ENCODE peak calls at places on chromosome 11, in eight cellular contexts. One of them, this sample, is unnamed.

GRCh38 chr11:46006418-46007070 is 84.1 kb downstream of the LARGE2 start:
- DNase-seq in testis: peak
- DNase-seq in keratinocyte: no peak
- DNase-seq in upper lobe of right lung: no peak
- DNase-seq in activated B cell treated with CpG ODN at 0.5 μM for 24 hours: no peak
- DNase-seq in brain microvascular endothelial cell: peak
- DNase-seq in HL-60: no peak
- DNase-seq in HFF-Myc: peak
- DNase-seq in this sample: no peak

GRCh38 chr11:72353861-72354260 is 80.5 kb downstream of the CLPB start:
- DNase-seq in upper lobe of right lung: no peak
- DNase-seq in keratinocyte: no peak
- DNase-seq in HFF-Myc: no peak
- DNase-seq in HL-60: no peak
- DNase-seq in activated B cell treated with CpG ODN at 0.5 μM for 24 hours: no peak
- DNase-seq in testis: no peak
- DNase-seq in brain microvascular endothelial cell: no peak
- DNase-seq in this sample: no peak

GRCh38 chr11:132289590-132290256 is 919.3 kb downstream of the NTM start:
- DNase-seq in keratinocyte: no peak
- DNase-seq in testis: no peak
- DNase-seq in upper lobe of right lung: no peak
- DNase-seq in brain microvascular endothelial cell: peak
- DNase-seq in activated B cell treated with CpG ODN at 0.5 μM for 24 hours: no peak
- DNase-seq in HFF-Myc: no peak
- DNase-seq in HL-60: no peak
- DNase-seq in this sample: no peak

GRCh38 chr11:32785262-32785661 is 9.2 kb downstream of the CCDC73 start:
- DNase-seq in HFF-Myc: no peak
- DNase-seq in testis: no peak
- DNase-seq in HL-60: no peak
- DNase-seq in brain microvascular endothelial cell: no peak
- DNase-seq in upper lobe of right lung: no peak
- DNase-seq in activated B cell treated with CpG ODN at 0.5 μM for 24 hours: no peak
- DNase-seq in keratinocyte: no peak
- DNase-seq in this sample: no peak

GRCh38 chr11:102341844-102342318 is 5.1 kb upstream of the BIRC2 start:
- DNase-seq in HFF-Myc: peak
- DNase-seq in HL-60: peak
- DNase-seq in brain microvascular endothelial cell: peak
- DNase-seq in keratinocyte: no peak
- DNase-seq in testis: peak
- DNase-seq in activated B cell treated with CpG ODN at 0.5 μM for 24 hours: no peak
- DNase-seq in upper lobe of right lung: no peak
- DNase-seq in this sample: no peak

GRCh38 chr11:96744697-96745096 is 354.9 kb downstream of the JRKL start:
- DNase-seq in HFF-Myc: no peak
- DNase-seq in upper lobe of right lung: no peak
- DNase-seq in testis: no peak
- DNase-seq in keratinocyte: no peak
- DNase-seq in brain microvascular endothelial cell: no peak
- DNase-seq in activated B cell treated with CpG ODN at 0.5 μM for 24 hours: no peak
- DNase-seq in HL-60: no peak
- DNase-seq in this sample: no peak

GRCh38 chr11:13337986-13338436 is 60.4 kb downstream of the BMAL1 start:
- DNase-seq in keratinocyte: no peak
- DNase-seq in brain microvascular endothelial cell: peak
- DNase-seq in activated B cell treated with CpG ODN at 0.5 μM for 24 hours: no peak
- DNase-seq in upper lobe of right lung: no peak
- DNase-seq in testis: no peak
- DNase-seq in HL-60: no peak
- DNase-seq in HFF-Myc: no peak
- DNase-seq in this sample: no peak

GRCh38 chr11:45470151-45471001 is 184.2 kb upstream of the SYT13 start:
- DNase-seq in HL-60: no peak
- DNase-seq in brain microvascular endothelial cell: peak
- DNase-seq in HFF-Myc: no peak
- DNase-seq in upper lobe of right lung: no peak
- DNase-seq in keratinocyte: no peak
- DNase-seq in testis: peak
- DNase-seq in activated B cell treated with CpG ODN at 0.5 μM for 24 hours: no peak
- DNase-seq in this sample: no peak

GRCh38 chr11:22599458-22599857 is 26.2 kb downstream of the FANCF start:
- DNase-seq in upper lobe of right lung: no peak
- DNase-seq in HFF-Myc: no peak
- DNase-seq in keratinocyte: no peak
- DNase-seq in brain microvascular endothelial cell: no peak
- DNase-seq in HL-60: no peak
- DNase-seq in testis: no peak
- DNase-seq in activated B cell treated with CpG ODN at 0.5 μM for 24 hours: no peak
- DNase-seq in this sample: no peak

GRCh38 chr11:1504164-1504563 is 17.6 kb upstream of the MOB2 start:
- DNase-seq in testis: no peak
- DNase-seq in keratinocyte: no peak
- DNase-seq in activated B cell treated with CpG ODN at 0.5 μM for 24 hours: no peak
- DNase-seq in HL-60: no peak
- DNase-seq in HFF-Myc: no peak
- DNase-seq in brain microvascular endothelial cell: no peak
- DNase-seq in upper lobe of right lung: no peak
- DNase-seq in this sample: peak

GRCh38 chr11:64208086-64208795 is 1.7 kb downstream of the FERMT3 start:
- DNase-seq in activated B cell treated with CpG ODN at 0.5 μM for 24 hours: no peak
- DNase-seq in testis: no peak
- DNase-seq in keratinocyte: no peak
- DNase-seq in HL-60: no peak
- DNase-seq in HFF-Myc: no peak
- DNase-seq in brain microvascular endothelial cell: no peak
- DNase-seq in upper lobe of right lung: no peak
- DNase-seq in this sample: no peak

GRCh38 chr11:134411887-134412507 is at the start of gene B3GAT1:
- DNase-seq in testis: no peak
- DNase-seq in activated B cell treated with CpG ODN at 0.5 μM for 24 hours: no peak
- DNase-seq in upper lobe of right lung: no peak
- DNase-seq in keratinocyte: no peak
- DNase-seq in brain microvascular endothelial cell: no peak
- DNase-seq in HL-60: no peak
- DNase-seq in HFF-Myc: no peak
- DNase-seq in this sample: no peak

GRCh38 chr11:32173435-32173834 is 82.6 kb downstream of the RCN1 start:
- DNase-seq in upper lobe of right lung: no peak
- DNase-seq in testis: peak
- DNase-seq in HFF-Myc: peak
- DNase-seq in activated B cell treated with CpG ODN at 0.5 μM for 24 hours: no peak
- DNase-seq in brain microvascular endothelial cell: peak
- DNase-seq in HL-60: no peak
- DNase-seq in keratinocyte: no peak
- DNase-seq in this sample: no peak

GRCh38 chr11:126716456-126717083 is 284.0 kb downstream of the KIRREL3 start:
- DNase-seq in testis: peak
- DNase-seq in brain microvascular endothelial cell: peak
- DNase-seq in keratinocyte: no peak
- DNase-seq in activated B cell treated with CpG ODN at 0.5 μM for 24 hours: no peak
- DNase-seq in HFF-Myc: peak
- DNase-seq in HL-60: no peak
- DNase-seq in upper lobe of right lung: no peak
- DNase-seq in this sample: no peak

GRCh38 chr11:60756307-60757032 is at the start of gene MS4A15:
- DNase-seq in brain microvascular endothelial cell: no peak
- DNase-seq in upper lobe of right lung: no peak
- DNase-seq in activated B cell treated with CpG ODN at 0.5 μM for 24 hours: no peak
- DNase-seq in HFF-Myc: no peak
- DNase-seq in HL-60: no peak
- DNase-seq in testis: no peak
- DNase-seq in keratinocyte: no peak
- DNase-seq in this sample: no peak
- TF ChIP-seq CTCF in brain microvascular endothelial cell: peak
- TF ChIP-seq CTCF in upper lobe of right lung: peak
- TF ChIP-seq CTCF in activated B cell treated with CpG ODN at 0.5 μM for 24 hours: no peak
- TF ChIP-seq CTCF in HFF-Myc: peak
- TF ChIP-seq CTCF in HL-60: peak
- TF ChIP-seq CTCF in testis: no peak
- TF ChIP-seq CTCF in keratinocyte: peak
- TF ChIP-seq CTCF in this sample: peak

DNA sequence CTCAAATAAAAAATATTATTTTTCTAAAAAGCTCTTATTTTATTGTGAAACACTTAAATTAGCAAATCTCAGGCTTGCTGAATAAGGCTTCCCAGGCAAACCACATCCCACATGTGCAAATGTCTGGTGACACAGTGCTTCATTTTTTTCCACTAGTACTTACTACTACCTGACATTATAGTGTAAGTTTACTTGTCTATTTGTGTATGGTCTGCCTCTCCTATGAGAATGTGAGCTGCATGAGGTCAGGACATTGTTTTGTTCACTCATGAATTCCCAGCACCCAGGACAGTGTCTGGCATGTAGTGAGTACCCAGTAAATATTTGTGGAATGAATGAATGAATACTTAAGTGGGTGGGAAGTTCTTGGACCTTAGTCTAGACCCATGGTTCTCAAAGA is 103.1 kb downstream of the PTPRJ start:
- DNase-seq in activated B cell treated with CpG ODN at 0.5 μM for 24 hours: no peak
- DNase-seq in brain microvascular endothelial cell: peak
- DNase-seq in HL-60: no peak
- DNase-seq in keratinocyte: no peak
- DNase-seq in upper lobe of right lung: no peak
- DNase-seq in testis: no peak
- DNase-seq in HFF-Myc: no peak
- DNase-seq in this sample: no peak
- TF ChIP-seq CTCF in activated B cell treated with CpG ODN at 0.5 μM for 24 hours: no peak
- TF ChIP-seq CTCF in brain microvascular endothelial cell: no peak
- TF ChIP-seq CTCF in HL-60: no peak
- TF ChIP-seq CTCF in keratinocyte: no peak
- TF ChIP-seq CTCF in upper lobe of right lung: no peak
- TF ChIP-seq CTCF in testis: no peak
- TF ChIP-seq CTCF in HFF-Myc: no peak
- TF ChIP-seq CTCF in this sample: no peak

GRCh38 chr11:74487875-74488274 is 5.6 kb downstream of the LIPT2 start:
- DNase-seq in activated B cell treated with CpG ODN at 0.5 μM for 24 hours: no peak
- DNase-seq in HL-60: no peak
- DNase-seq in brain microvascular endothelial cell: no peak
- DNase-seq in HFF-Myc: no peak
- DNase-seq in upper lobe of right lung: no peak
- DNase-seq in keratinocyte: no peak
- DNase-seq in testis: no peak
- DNase-seq in this sample: no peak
- TF ChIP-seq CTCF in activated B cell treated with CpG ODN at 0.5 μM for 24 hours: no peak
- TF ChIP-seq CTCF in HL-60: peak
- TF ChIP-seq CTCF in brain microvascular endothelial cell: peak
- TF ChIP-seq CTCF in HFF-Myc: peak
- TF ChIP-seq CTCF in upper lobe of right lung: no peak
- TF ChIP-seq CTCF in keratinocyte: no peak
- TF ChIP-seq CTCF in testis: no peak
- TF ChIP-seq CTCF in this sample: no peak

DNA sequence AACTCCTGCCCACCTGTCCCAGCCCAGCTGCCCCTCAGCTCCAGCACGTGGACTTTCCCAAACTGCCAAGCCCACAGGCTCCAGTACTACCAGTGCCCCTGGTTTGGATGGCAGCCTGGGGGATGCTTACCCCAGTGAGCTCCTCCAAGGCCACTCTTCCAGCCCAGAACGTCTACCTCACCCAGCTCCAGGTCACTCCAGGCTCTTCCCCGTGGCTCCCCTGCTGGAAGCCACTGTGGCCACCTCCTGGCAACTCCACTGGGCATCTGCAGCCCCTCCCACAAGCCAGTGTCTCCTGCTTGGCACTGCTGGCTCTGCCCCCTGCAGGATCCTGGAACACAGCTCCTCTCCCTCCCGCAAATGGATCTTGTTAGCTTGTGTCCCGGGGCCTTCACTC is 29.3 kb downstream of the LMO1 start:
- DNase-seq in brain microvascular endothelial cell: no peak
- DNase-seq in HFF-Myc: no peak
- DNase-seq in activated B cell treated with CpG ODN at 0.5 μM for 24 hours: no peak
- DNase-seq in HL-60: no peak
- DNase-seq in upper lobe of right lung: no peak
- DNase-seq in keratinocyte: no peak
- DNase-seq in testis: peak
- DNase-seq in this sample: no peak
- TF ChIP-seq CTCF in brain microvascular endothelial cell: peak
- TF ChIP-seq CTCF in HFF-Myc: no peak
- TF ChIP-seq CTCF in activated B cell treated with CpG ODN at 0.5 μM for 24 hours: no peak
- TF ChIP-seq CTCF in HL-60: no peak
- TF ChIP-seq CTCF in upper lobe of right lung: no peak
- TF ChIP-seq CTCF in keratinocyte: peak
- TF ChIP-seq CTCF in testis: no peak
- TF ChIP-seq CTCF in this sample: no peak

DNA sequence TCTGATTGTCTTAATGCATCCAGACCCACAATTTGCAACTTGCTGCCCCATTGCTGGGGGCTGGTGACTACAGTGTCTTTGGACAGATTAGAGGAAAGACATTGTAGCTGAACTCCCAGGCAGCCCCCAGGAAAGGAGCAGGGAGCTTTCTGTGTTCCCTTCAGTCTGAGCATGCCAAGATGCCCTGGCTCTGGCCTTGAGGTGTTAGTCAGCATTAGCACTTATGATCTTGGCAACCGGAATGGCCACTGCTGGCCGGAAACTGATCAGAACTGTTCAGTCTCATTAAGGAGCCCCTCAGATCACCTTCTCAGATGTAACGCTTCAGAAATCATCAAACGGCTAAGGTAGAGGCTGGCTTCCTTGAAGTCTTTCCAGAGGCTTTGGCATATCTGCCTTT is 195.2 kb downstream of the NAV2 start:
- DNase-seq in HL-60: no peak
- DNase-seq in upper lobe of right lung: no peak
- DNase-seq in activated B cell treated with CpG ODN at 0.5 μM for 24 hours: no peak
- DNase-seq in keratinocyte: no peak
- DNase-seq in brain microvascular endothelial cell: no peak
- DNase-seq in testis: no peak
- DNase-seq in HFF-Myc: no peak
- DNase-seq in this sample: no peak
- TF ChIP-seq CTCF in HL-60: no peak
- TF ChIP-seq CTCF in upper lobe of right lung: no peak
- TF ChIP-seq CTCF in activated B cell treated with CpG ODN at 0.5 μM for 24 hours: no peak
- TF ChIP-seq CTCF in keratinocyte: no peak
- TF ChIP-seq CTCF in brain microvascular endothelial cell: no peak
- TF ChIP-seq CTCF in testis: no peak
- TF ChIP-seq CTCF in HFF-Myc: no peak
- TF ChIP-seq CTCF in this sample: no peak

GRCh38 chr11:10075141-10075540 is 218.9 kb downstream of the SBF2 start:
- DNase-seq in HL-60: no peak
- DNase-seq in keratinocyte: no peak
- DNase-seq in HFF-Myc: no peak
- DNase-seq in activated B cell treated with CpG ODN at 0.5 μM for 24 hours: no peak
- DNase-seq in testis: no peak
- DNase-seq in upper lobe of right lung: no peak
- DNase-seq in brain microvascular endothelial cell: no peak
- DNase-seq in this sample: no peak

GRCh38 chr11:10080134-10080533 is 213.9 kb downstream of the SBF2 start:
- DNase-seq in HL-60: no peak
- DNase-seq in brain microvascular endothelial cell: no peak
- DNase-seq in testis: no peak
- DNase-seq in HFF-Myc: no peak
- DNase-seq in upper lobe of right lung: no peak
- DNase-seq in activated B cell treated with CpG ODN at 0.5 μM for 24 hours: no peak
- DNase-seq in keratinocyte: no peak
- DNase-seq in this sample: no peak

GRCh38 chr11:10072142-10072541 is 221.9 kb downstream of the SBF2 start:
- DNase-seq in HL-60: no peak
- DNase-seq in keratinocyte: no peak
- DNase-seq in testis: no peak
- DNase-seq in activated B cell treated with CpG ODN at 0.5 μM for 24 hours: no peak
- DNase-seq in brain microvascular endothelial cell: no peak
- DNase-seq in upper lobe of right lung: no peak
- DNase-seq in HFF-Myc: no peak
- DNase-seq in this sample: no peak

GRCh38 chr11:10072841-10073240 is 221.2 kb downstream of the SBF2 start:
- DNase-seq in keratinocyte: no peak
- DNase-seq in upper lobe of right lung: no peak
- DNase-seq in activated B cell treated with CpG ODN at 0.5 μM for 24 hours: no peak
- DNase-seq in HL-60: no peak
- DNase-seq in brain microvascular endothelial cell: peak
- DNase-seq in testis: no peak
- DNase-seq in HFF-Myc: no peak
- DNase-seq in this sample: no peak

GRCh38 chr11:10076458-10077141 is 217.4 kb downstream of the SBF2 start:
- DNase-seq in activated B cell treated with CpG ODN at 0.5 μM for 24 hours: peak
- DNase-seq in testis: peak
- DNase-seq in HL-60: peak
- DNase-seq in upper lobe of right lung: no peak
- DNase-seq in brain microvascular endothelial cell: peak
- DNase-seq in keratinocyte: peak
- DNase-seq in HFF-Myc: no peak
- DNase-seq in this sample: no peak
- TF ChIP-seq CTCF in activated B cell treated with CpG ODN at 0.5 μM for 24 hours: no peak
- TF ChIP-seq CTCF in testis: no peak
- TF ChIP-seq CTCF in HL-60: peak
- TF ChIP-seq CTCF in upper lobe of right lung: peak
- TF ChIP-seq CTCF in brain microvascular endothelial cell: peak
- TF ChIP-seq CTCF in keratinocyte: peak
- TF ChIP-seq CTCF in HFF-Myc: peak
- TF ChIP-seq CTCF in this sample: peak

This sample was measured in CD14-positive monocyte.